ENCODE peak calls at places on chromosomes 12 and 14, in ten cellular contexts. L is renal cortical epithelial cell; J is CD4-positive, alpha-beta T cell; D is HT-29; A is NCI-H774; E is RKO; O is suprapubic skin; Y is psoas muscle; N is epithelial cell of esophagus; W is stimulated activated CD8-positive, alpha-beta memory T cell treated with anti-CD3 and anti-CD28 coated beads, Interleukin-4, amount 100 ng/mL, for 24 hours. T is an unnamed sample.

GRCh38 chr12:116898675-116899074 is 12.1 kb upstream of the FBXW8 start:
- DNase-seq in L (no peak), J (no peak), D (no peak), A (no peak), E (peak), O (no peak), Y (no peak), N (no peak), W (no peak), T (no peak)

GRCh38 chr12:5498081-5498480 is 66.2 kb downstream of the NTF3 start:
- DNase-seq in L (peak), J (no peak), D (no peak), A (no peak), E (no peak), O (no peak), Y (no peak), N (no peak), W (no peak), T (peak)

GRCh38 chr14:58118097-58118496 is 33.9 kb downstream of the ARMH4 start:
- DNase-seq in L (peak), J (no peak), D (no peak), A (no peak), E (no peak), O (no peak), Y (no peak), N (peak), W (no peak), T (peak)

GRCh38 chr14:25113394-25113793 is 63.4 kb upstream of the STXBP6 start:
- DNase-seq in L (no peak), J (no peak), D (no peak), A (no peak), E (no peak), O (no peak), Y (no peak), N (no peak), W (no peak), T (no peak)

GRCh38 chr14:72887514-72887913 is 6.4 kb downstream of the DPF3 start:
- DNase-seq in L (no peak), J (no peak), D (no peak), A (no peak), E (no peak), O (no peak), Y (no peak), N (no peak), W (no peak), T (no peak)

GRCh38 chr12:127675936-127676335 is 591.0 kb upstream of the TMEM132C start:
- DNase-seq in L (no peak), J (no peak), D (no peak), A (no peak), E (no peak), O (no peak), Y (no peak), N (no peak), W (no peak), T (no peak)

GRCh38 chr14:54498095-54498531 is 9.3 kb upstream of the GMFB start:
- DNase-seq in L (no peak), J (no peak), D (no peak), A (no peak), E (no peak), O (no peak), Y (no peak), N (no peak), W (no peak), T (no peak)

GRCh38 chr14:21505009-21505553 is 6.1 kb downstream of the METTL3 start:
- DNase-seq in L (no peak), J (no peak), D (no peak), A (no peak), E (no peak), O (no peak), Y (no peak), N (no peak), W (no peak), T (no peak)

GRCh38 chr14:106347890-106348755 is 821.7 kb downstream of the TMEM121 start:
- DNase-seq in L (no peak), J (no peak), D (no peak), A (no peak), E (no peak), O (peak), Y (no peak), N (no peak), W (no peak), T (no peak)

GRCh38 chr12:113862570-113863454 is 103.3 kb downstream of the RBM19 start:
- DNase-seq in L (peak), J (no peak), D (no peak), A (no peak), E (no peak), O (no peak), Y (no peak), N (peak), W (peak), T (peak)

GRCh38 chr14:22824711-22825359 is 4.9 kb upstream of the MRPL52 start:
- DNase-seq in L (peak), J (no peak), D (no peak), A (no peak), E (peak), O (no peak), Y (no peak), N (peak), W (no peak), T (peak)

GRCh38 chr12:115023279-115023678 is 339.3 kb upstream of the TBX3 start:
- DNase-seq in L (no peak), J (no peak), D (no peak), A (no peak), E (no peak), O (no peak), Y (no peak), N (no peak), W (no peak), T (no peak)

GRCh38 chr14:72692678-72693077 is 201.2 kb downstream of the DPF3 start:
- DNase-seq in L (peak), J (no peak), D (no peak), A (no peak), E (no peak), O (no peak), Y (no peak), N (peak), W (no peak), T (peak)

GRCh38 chr12:44076892-44077291 is 241.0 kb downstream of the TMEM117 start:
- DNase-seq in L (peak), J (no peak), D (no peak), A (no peak), E (no peak), O (no peak), Y (no peak), N (peak), W (no peak), T (peak)

GRCh38 chr12:112850343-112850742 is 56.4 kb upstream of the OAS1 start:
- DNase-seq in L (no peak), J (no peak), D (no peak), A (no peak), E (no peak), O (no peak), Y (no peak), N (no peak), W (no peak), T (no peak)

GRCh38 chr14:85601246-85601645 is 71.3 kb downstream of the FLRT2 start:
- DNase-seq in L (no peak), J (no peak), D (no peak), A (no peak), E (no peak), O (no peak), Y (no peak), N (no peak), W (no peak), T (no peak)

GRCh38 chr12:126891789-126892188 is 1375.2 kb upstream of the TMEM132C start:
- DNase-seq in L (no peak), J (no peak), D (peak), A (no peak), E (no peak), O (no peak), Y (no peak), N (no peak), W (no peak), T (no peak)

GRCh38 chr14:95419569-95419968 is 96.9 kb downstream of the SYNE3 start:
- DNase-seq in L (no peak), J (no peak), D (no peak), A (no peak), E (no peak), O (no peak), Y (no peak), N (no peak), W (no peak), T (no peak)

GRCh38 chr14:51889851-51890250 is 29.4 kb downstream of the GNG2 start:
- DNase-seq in L (no peak), J (no peak), D (no peak), A (no peak), E (no peak), O (no peak), Y (no peak), N (no peak), W (no peak), T (peak)

GRCh38 chr12:71438670-71439361 is 782 bp upstream of the LGR5 start:
- DNase-seq in L (peak), J (no peak), D (peak), A (peak), E (no peak), O (no peak), Y (no peak), N (peak), W (no peak), T (peak)

GRCh38 chr12:114812858-114813761 is 129.1 kb upstream of the TBX3 start:
- DNase-seq in L (peak), J (no peak), D (peak), A (peak), E (no peak), O (no peak), Y (no peak), N (no peak), W (no peak), T (peak)

GRCh38 chr12:65818454-65819382 is 5.6 kb upstream of the HMGA2 start:
- DNase-seq in L (peak), J (no peak), D (no peak), A (no peak), E (no peak), O (no peak), Y (no peak), N (peak), W (no peak), T (peak)

GRCh38 chr12:69779928-69780327 is 41.3 kb downstream of the RAB3IP start:
- DNase-seq in L (peak), J (no peak), D (peak), A (no peak), E (peak), O (no peak), Y (no peak), N (peak), W (no peak), T (peak)

GRCh38 chr12:43444940-43445564 is 107.0 kb downstream of the ADAMTS20 start:
- DNase-seq in L (peak), J (peak), D (peak), A (no peak), E (peak), O (no peak), Y (no peak), N (peak), W (peak), T (peak)

GRCh38 chr12:51441583-51441982 is 17.0 kb downstream of the SLC4A8 start:
- DNase-seq in L (peak), J (no peak), D (no peak), A (no peak), E (no peak), O (no peak), Y (no peak), N (peak), W (no peak), T (peak)

GRCh38 chr12:57404966-57405640 is 25.7 kb downstream of the R3HDM2 start:
- DNase-seq in L (no peak), J (no peak), D (no peak), A (no peak), E (no peak), O (no peak), Y (no peak), N (no peak), W (no peak), T (no peak)

GRCh38 chr14:66088661-66089060 is 397.5 kb upstream of the CCDC196 start:
- DNase-seq in L (no peak), J (no peak), D (no peak), A (no peak), E (no peak), O (no peak), Y (no peak), N (no peak), W (no peak), T (no peak)

GRCh38 chr12:119440961-119441360 is 106.4 kb downstream of the CCDC60 start:
- DNase-seq in L (no peak), J (no peak), D (no peak), A (peak), E (no peak), O (no peak), Y (no peak), N (no peak), W (no peak), T (no peak)

GRCh38 chr14:53180272-53181221 is 27.4 kb upstream of the DDHD1 start:
- DNase-seq in L (peak), J (peak), D (no peak), A (no peak), E (no peak), O (no peak), Y (no peak), N (no peak), W (peak), T (peak)

GRCh38 chr12:57214398-57214781 is 2.2 kb upstream of the NXPH4 start:
- DNase-seq in L (peak), J (peak), D (peak), A (peak), E (peak), O (no peak), Y (peak), N (peak), W (peak), T (peak)

GRCh38 chr12:28127455-28127854 is 62.8 kb upstream of the CCDC91 start:
- DNase-seq in L (peak), J (no peak), D (no peak), A (no peak), E (no peak), O (no peak), Y (no peak), N (peak), W (no peak), T (no peak)

GRCh38 chr12:74963304-74963703 is 246.3 kb downstream of the KCNC2 start:
- DNase-seq in L (peak), J (no peak), D (peak), A (no peak), E (no peak), O (no peak), Y (no peak), N (no peak), W (no peak), T (no peak)

GRCh38 chr12:54549774-54550451 is 512 bp downstream of the PDE1B start:
- DNase-seq in L (peak), J (peak), D (no peak), A (no peak), E (peak), O (no peak), Y (no peak), N (peak), W (no peak), T (peak)

GRCh38 chr12:29310899-29311298 is 70.1 kb downstream of the ERGIC2 start:
- DNase-seq in L (no peak), J (no peak), D (no peak), A (no peak), E (no peak), O (no peak), Y (no peak), N (no peak), W (no peak), T (no peak)

GRCh38 chr14:93906341-93907329 is 20.5 kb upstream of the FAM181A start:
- DNase-seq in L (peak), J (peak), D (peak), A (peak), E (peak), O (no peak), Y (no peak), N (peak), W (peak), T (peak)

GRCh38 chr14:102183922-102184677 is 44.4 kb downstream of the WDR20 start:
- DNase-seq in L (no peak), J (no peak), D (no peak), A (no peak), E (no peak), O (no peak), Y (no peak), N (no peak), W (no peak), T (no peak)

GRCh38 chr14:71403673-71404072 is 496.4 kb downstream of the PCNX1 start:
- DNase-seq in L (peak), J (no peak), D (peak), A (no peak), E (peak), O (no peak), Y (no peak), N (peak), W (no peak), T (peak)

GRCh38 chr14:91229743-91230200 is 14.7 kb downstream of the GPR68 start:
- DNase-seq in L (peak), J (peak), D (no peak), A (no peak), E (no peak), O (no peak), Y (no peak), N (no peak), W (peak), T (peak)

GRCh38 chr12:64825143-64826011 is 930 bp downstream of the TBC1D30 start:
- DNase-seq in L (no peak), J (no peak), D (no peak), A (peak), E (no peak), O (no peak), Y (no peak), N (no peak), W (no peak), T (no peak)

GRCh38 chr12:111597731-111598636 is 1.1 kb downstream of the ATXN2 start:
- DNase-seq in L (no peak), J (peak), D (peak), A (peak), E (peak), O (peak), Y (peak), N (peak), W (peak), T (peak)

T was measured in M059J.